ENCODE peak calls at places on chromosomes 11 and 22, in ten cellular contexts. S is mucosa of gallbladder; N is brain microvascular endothelial cell; L is dermis blood vessel endothelial cell; V is tibial artery; F is iPS DF 6.9; U is tibial nerve; R is G401; J is effector memory CD4-positive, alpha-beta T cell; Y is pancreas. M is an unnamed sample.

GRCh38 chr11:32290783-32291182 is 144.6 kb downstream of the WT1 start:
- DNase-seq in S (no peak), N (no peak), L (no peak), V (no peak), F (no peak), U (no peak), R (no peak), J (no peak), Y (no peak), M (no peak)

GRCh38 chr22:16387088-16387487 is 205.5 kb downstream of the CCT8L2 start:
- DNase-seq in S (no peak), N (no peak), L (no peak), V (no peak), F (no peak), U (no peak), R (no peak), J (no peak), Y (no peak), M (no peak)

GRCh38 chr11:35330924-35331323 is 88.4 kb downstream of the SLC1A2 start:
- DNase-seq in S (no peak), N (no peak), L (no peak), V (no peak), F (no peak), U (no peak), R (no peak), J (peak), Y (no peak), M (peak)

GRCh38 chr11:2217211-2218081 is 45.8 kb upstream of the TH start:
- DNase-seq in S (no peak), N (no peak), L (no peak), V (no peak), F (no peak), U (no peak), R (no peak), J (no peak), Y (no peak), M (no peak)

GRCh38 chr11:134358853-134359490 is 27.2 kb downstream of the GLB1L2 start:
- DNase-seq in S (no peak), N (no peak), L (no peak), V (peak), F (no peak), U (no peak), R (no peak), J (no peak), Y (no peak), M (no peak)

GRCh38 chr11:197741-198235 is 4.9 kb downstream of the SCGB1C1 start:
- DNase-seq in S (no peak), N (no peak), L (no peak), V (peak), F (no peak), U (no peak), R (no peak), J (no peak), Y (no peak), M (no peak)

GRCh38 chr11:16607675-16608644 is 130.5 kb upstream of the C11orf58 start:
- DNase-seq in S (peak), N (peak), L (peak), V (peak), F (no peak), U (peak), R (peak), J (no peak), Y (peak), M (no peak)

GRCh38 chr11:93740802-93741093 is 547 bp downstream of the TAF1D start:
- DNase-seq in S (peak), N (peak), L (peak), V (peak), F (no peak), U (peak), R (peak), J (peak), Y (peak), M (peak)

GRCh38 chr22:40324468-40325305 is 21.6 kb upstream of the ADSL start:
- DNase-seq in S (no peak), N (no peak), L (no peak), V (no peak), F (no peak), U (no peak), R (no peak), J (peak), Y (no peak), M (peak)

GRCh38 chr22:25202290-25202921 is 2.7 kb downstream of the CRYBB3 start:
- DNase-seq in S (peak), N (peak), L (peak), V (no peak), F (peak), U (peak), R (peak), J (no peak), Y (peak), M (peak)

GRCh38 chr11:4960877-4961276 is 5.4 kb upstream of the OR51A2 start:
- DNase-seq in S (no peak), N (no peak), L (no peak), V (no peak), F (no peak), U (no peak), R (no peak), J (no peak), Y (no peak), M (no peak)

GRCh38 chr11:34213366-34213765 is 107.9 kb downstream of the NAT10 start:
- DNase-seq in S (no peak), N (no peak), L (no peak), V (no peak), F (no peak), U (no peak), R (no peak), J (no peak), Y (no peak), M (no peak)

GRCh38 chr11:75591371-75591770 is 29.3 kb downstream of the SERPINH1 start:
- DNase-seq in S (no peak), N (no peak), L (no peak), V (no peak), F (no peak), U (no peak), R (peak), J (no peak), Y (no peak), M (no peak)

GRCh38 chr11:64204464-64204989 is 2.0 kb upstream of the FERMT3 start:
- DNase-seq in S (peak), N (peak), L (peak), V (peak), F (peak), U (peak), R (peak), J (peak), Y (peak), M (peak)

GRCh38 chr11:8941341-8942103 is 1.3 kb downstream of the ASCL3 start:
- DNase-seq in S (no peak), N (no peak), L (no peak), V (no peak), F (no peak), U (no peak), R (no peak), J (no peak), Y (no peak), M (no peak)

GRCh38 chr11:43830928-43831440 is 49.6 kb upstream of the ALKBH3 start:
- DNase-seq in S (no peak), N (peak), L (peak), V (no peak), F (no peak), U (no peak), R (peak), J (no peak), Y (no peak), M (no peak)

GRCh38 chr11:31687861-31688260 is 123.3 kb downstream of the PAX6 start:
- DNase-seq in S (no peak), N (no peak), L (no peak), V (no peak), F (no peak), U (no peak), R (peak), J (no peak), Y (no peak), M (no peak)

GRCh38 chr11:9462806-9463537 is 2.2 kb downstream of the ZNF143 start:
- DNase-seq in S (no peak), N (no peak), L (no peak), V (no peak), F (no peak), U (no peak), R (no peak), J (no peak), Y (no peak), M (no peak)

GRCh38 chr22:42313804-42314581 is 43.5 kb upstream of the TCF20 start:
- DNase-seq in S (peak), N (peak), L (peak), V (no peak), F (peak), U (no peak), R (peak), J (peak), Y (peak), M (no peak)

GRCh38 chr22:34225278-34225677 is 305.0 kb upstream of the LARGE1 start:
- DNase-seq in S (no peak), N (no peak), L (no peak), V (no peak), F (no peak), U (no peak), R (no peak), J (no peak), Y (no peak), M (no peak)

GRCh38 chr22:50585781-50586180 is 3.1 kb upstream of the CHKB start:
- DNase-seq in S (no peak), N (no peak), L (no peak), V (no peak), F (no peak), U (no peak), R (no peak), J (no peak), Y (no peak), M (no peak)

GRCh38 chr11:59611570-59612565 is 3.7 kb downstream of the OSBP start:
- DNase-seq in S (peak), N (no peak), L (peak), V (no peak), F (no peak), U (no peak), R (peak), J (no peak), Y (peak), M (no peak)

GRCh38 chr11:19071255-19071654 is 10.7 kb upstream of the MRGPRX2 start:
- DNase-seq in S (peak), N (peak), L (peak), V (no peak), F (peak), U (peak), R (peak), J (peak), Y (peak), M (peak)

GRCh38 chr22:29722587-29722986 is 2.8 kb downstream of the CABP7 start:
- DNase-seq in S (no peak), N (no peak), L (no peak), V (no peak), F (no peak), U (no peak), R (no peak), J (no peak), Y (no peak), M (no peak)

GRCh38 chr11:63841554-63841953 is 2.6 kb downstream of the MARK2 start:
- DNase-seq in S (no peak), N (no peak), L (peak), V (no peak), F (no peak), U (no peak), R (peak), J (no peak), Y (no peak), M (no peak)

GRCh38 chr11:18615628-18616392 is 16.2 kb downstream of the MISFA start:
- DNase-seq in S (no peak), N (no peak), L (no peak), V (no peak), F (no peak), U (no peak), R (no peak), J (no peak), Y (no peak), M (no peak)

GRCh38 chr22:45583504-45583903 is 80.8 kb downstream of the FBLN1 start:
- DNase-seq in S (no peak), N (no peak), L (no peak), V (no peak), F (no peak), U (no peak), R (no peak), J (no peak), Y (no peak), M (no peak)

GRCh38 chr22:48391171-48391711 is 1436.4 kb downstream of the BRD1 start:
- DNase-seq in S (peak), N (no peak), L (no peak), V (peak), F (no peak), U (no peak), R (no peak), J (no peak), Y (no peak), M (no peak)

M was measured in T follicular helper cell.